ENCODE peak calls at places on chromosome 1, in seven cellular contexts. W is NCI-H2029; L is GDM1; D is AG09309; R is KBM-7; Y is activated naive CD8-positive, alpha-beta T cell treated with anti-CD3 and anti-CD28 coated beads, Interleukin-2, amount 50 U/mL, for 24 hours; P is progenitor cell of endocrine pancreas. U is an unnamed sample.

GRCh38 chr1:48955774-48956173 is 179.1 kb upstream of the BEND5 start:
- DNase-seq in W (no peak), L (no peak), D (no peak), R (no peak), Y (no peak), P (no peak), U (no peak)

GRCh38 chr1:181482521-181483083 is 715 bp upstream of the CACNA1E start:
- DNase-seq in W (peak), L (no peak), D (no peak), R (peak), Y (peak), P (peak), U (peak)

GRCh38 chr1:217953922-217954321 is 322.8 kb downstream of the SPATA17 start:
- DNase-seq in W (no peak), L (no peak), D (no peak), R (no peak), Y (no peak), P (no peak), U (no peak)

GRCh38 chr1:185477638-185478216 is 160.7 kb upstream of the IVNS1ABP start:
- DNase-seq in W (peak), L (no peak), D (no peak), R (no peak), Y (no peak), P (no peak), U (no peak)

GRCh38 chr1:81576996-81577697 is 223.6 kb upstream of the ADGRL2 start:
- DNase-seq in W (no peak), L (no peak), D (no peak), R (no peak), Y (no peak), P (no peak), U (no peak)

GRCh38 chr1:101820080-101820479 is 176.6 kb downstream of the OLFM3 start:
- DNase-seq in W (no peak), L (no peak), D (no peak), R (peak), Y (no peak), P (peak), U (peak)

GRCh38 chr1:67832737-67833594 is at the start of gene GNG12:
- DNase-seq in W (peak), L (no peak), D (peak), R (peak), Y (peak), P (peak), U (peak)

GRCh38 chr1:233016798-233017197 is 66.4 kb downstream of the NTPCR start:
- DNase-seq in W (no peak), L (no peak), D (no peak), R (no peak), Y (no peak), P (no peak), U (no peak)

GRCh38 chr1:18470650-18471355 is 9.9 kb upstream of the KLHDC7A start:
- DNase-seq in W (no peak), L (no peak), D (no peak), R (no peak), Y (no peak), P (no peak), U (peak)

U was measured in cerebellum.